ENCODE peak calls at places on chromosomes 4 and X, in nine cellular contexts. L is right lobe of liver, Z is A549, N is breast epithelium, J is pancreas, S is heart left ventricle, C is BE2C, A is K562, W is HepG2. P is an unnamed sample.

GRCh38 chr4:148312996-148313490 is 129.2 kb downstream of the NR3C2 start:
- DNase-seq in Z (no peak), J (no peak), C (no peak), S (no peak), A (no peak), W (no peak), N (no peak), L (no peak), P (no peak)

GRCh38 chr4:183342541-183343533 is 20.6 kb upstream of the CLDN24 start:
- DNase-seq in C (no peak), A (no peak), Z (no peak), L (peak; percentile 36), S (no peak), J (peak; percentile 19), N (no peak), W (no peak), P (no peak)

GRCh38 chr4:169080970-169081369 is 70.9 kb upstream of the CBR4 start:
- DNase-seq in L (peak; percentile 42), S (peak; percentile 50), J (no peak), W (no peak), Z (no peak), C (no peak), N (no peak), A (no peak), P (no peak)

GRCh38 chr4:96786306-96786705 is 946.4 kb downstream of the PDHA2 start:
- DNase-seq in S (no peak), Z (no peak), W (no peak), L (no peak), J (no peak), N (no peak), A (no peak), C (no peak), P (no peak)

GRCh38 chr4:856468-856901 is 30.6 kb upstream of the CPLX1 start:
- DNase-seq in W (no peak), C (no peak), L (no peak), S (no peak), Z (no peak), J (no peak), A (no peak), N (no peak), P (peak; percentile 8)

GRCh38 chrX:119181491-119181890 is 53.9 kb upstream of the KIAA1210 start:
- DNase-seq in W (peak; percentile 12), C (no peak), N (no peak), J (no peak), L (peak; percentile 55), A (no peak), S (no peak), Z (peak; percentile 48), P (peak; percentile 37)

GRCh38 chr4:142778430-142778829 is 67.7 kb downstream of the INPP4B start:
- DNase-seq in S (no peak), A (no peak), Z (no peak), W (no peak), L (no peak), N (no peak), J (no peak), C (no peak), P (no peak)

GRCh38 chr4:185209031-185209851 is at the start of gene SNX25:
- DNase-seq in Z (peak; percentile 78), J (peak; percentile 92), C (peak; percentile 92), N (peak; percentile 77), S (peak; percentile 92), A (peak; percentile 91), L (peak; percentile 94), W (peak; percentile 73), P (peak; percentile 93)

GRCh38 chrX:48890296-48890925 is 7.2 kb downstream of the TIMM17B start:
- DNase-seq in C (no peak), L (no peak), N (no peak), Z (no peak), W (no peak), A (peak; percentile 26), J (peak; percentile 12), S (no peak), P (no peak)

GRCh38 chrX:84187501-84188319 is at the start of gene RPS6KA6:
- DNase-seq in W (no peak), L (peak; percentile 41), Z (peak; percentile 40), J (peak; percentile 22), A (no peak), C (peak; percentile 58), S (peak; percentile 21), N (no peak), P (peak; percentile 51)

GRCh38 chrX:80550722-80551121 is 130.5 kb downstream of the TENT5D start:
- DNase-seq in W (peak; percentile 12), A (peak; percentile 47), L (no peak), S (no peak), N (no peak), C (no peak), Z (peak; percentile 34), J (no peak), P (no peak)

GRCh38 chr4:153765836-153766235 is 6.0 kb upstream of the RNF175 start:
- DNase-seq in L (no peak), Z (no peak), N (no peak), A (peak; percentile 16), J (no peak), W (no peak), S (no peak), C (peak; percentile 79), P (no peak)

GRCh38 chrX:21374163-21374993 is at the start of gene CNKSR2:
- DNase-seq in A (no peak), W (no peak), L (peak; percentile 79), J (peak; percentile 67), Z (peak; percentile 78), S (peak; percentile 47), N (no peak), C (peak; percentile 89), P (peak; percentile 59)

GRCh38 chrX:24347871-24348270 is 12.6 kb upstream of the SUPT20HL1 start:
- DNase-seq in N (no peak), A (peak; percentile 2), J (no peak), C (no peak), L (no peak), S (no peak), W (no peak), Z (no peak), P (no peak)

GRCh38 chrX:103418811-103419210 is 42.5 kb downstream of the BEX3 start:
- DNase-seq in S (no peak), W (no peak), J (no peak), N (no peak), C (no peak), A (no peak), Z (no peak), L (no peak), P (no peak)

GRCh38 chr4:52925531-52925968 is 63.4 kb downstream of the RASL11B start:
- DNase-seq in C (peak; percentile 19), N (no peak), J (no peak), S (no peak), W (no peak), Z (no peak), L (no peak), A (no peak), P (no peak)

GRCh38 chr4:71230258-71230594 is 108.6 kb upstream of the SLC4A4 start:
- DNase-seq in J (no peak), C (no peak), A (no peak), L (peak; percentile 82), S (no peak), N (no peak), Z (no peak), W (no peak), P (peak; percentile 51)

GRCh38 chr4:71229477-71230257 is 109.2 kb upstream of the SLC4A4 start:
- DNase-seq in N (no peak), S (peak; percentile 41), Z (peak; percentile 31), L (peak; percentile 80), C (peak; percentile 19), A (peak; percentile 37), J (peak; percentile 22), W (peak; percentile 5), P (no peak)

GRCh38 chr4:71230613-71231012 is 108.2 kb upstream of the SLC4A4 start:
- DNase-seq in L (no peak), A (no peak), C (no peak), Z (no peak), J (no peak), N (no peak), S (no peak), W (no peak), P (peak; percentile 14)

GRCh38 chr4:71231753-71232420 is 106.9 kb upstream of the SLC4A4 start:
- DNase-seq in J (no peak), C (no peak), Z (no peak), L (no peak), N (no peak), A (no peak), W (no peak), S (no peak), P (no peak)

GRCh38 chr4:71231073-71231752 is 107.6 kb upstream of the SLC4A4 start:
- DNase-seq in J (peak; percentile 78), C (peak; percentile 28), W (no peak), L (peak; percentile 96), N (no peak), Z (no peak), S (peak; percentile 96), A (no peak), P (peak; percentile 86)
- H3K4me3 ChIP-seq in J (peak overlapping the region; percentile 16), C (no peak overlapping the region), W (no peak overlapping the region), L (peak overlapping the region; percentile 22), N (no peak overlapping the region), Z (no peak overlapping the region), S (peak overlapping the region; percentile 14), A (no peak overlapping the region), P (no peak overlapping the region)

GRCh38 chrX:106039920-106040319 is 1.4 kb upstream of the SERPINA7 start:
- DNase-seq in A (no peak), N (no peak), L (peak; percentile 41), C (no peak), W (peak; percentile 52), Z (peak; percentile 7), S (no peak), J (no peak), P (no peak)
- TF ChIP-seq CTCF in A (no peak), N (no peak), L (peak; percentile 62), C (no peak), W (peak; percentile 72), Z (peak; percentile 15), S (peak; percentile 11), J (peak; percentile 50), P (no peak)

GRCh38 chr4:20487446-20487845 is 212.8 kb upstream of the PACRGL start:
- DNase-seq in C (no peak), J (no peak), A (no peak), L (no peak), N (no peak), Z (no peak), W (no peak), S (no peak), P (no peak)
- H3K9me3 ChIP-seq in C (no peaks in the 10 kb centered on the region), J (no peaks in the 10 kb centered on the region), A (no peaks in the 10 kb centered on the region), L (no peaks in the 10 kb centered on the region), N (no peaks in the 10 kb centered on the region), Z (no peaks in the 10 kb centered on the region), W (no peaks in the 10 kb centered on the region), S (no peaks in the 10 kb centered on the region), P (no peaks in the 10 kb centered on the region)

GRCh38 chr4:110139106-110139505 is 59.3 kb downstream of the ELOVL6 start:
- DNase-seq in W (no peak), C (no peak), S (no peak), A (no peak), J (no peak), N (no peak), L (no peak), Z (no peak), P (no peak)
- H3K4me3 ChIP-seq in W (no peak overlapping the region), C (no peak overlapping the region), S (no peak overlapping the region), A (no peak overlapping the region), J (no peak overlapping the region), N (no peak overlapping the region), L (no peak overlapping the region), Z (no peak overlapping the region), P (no peak overlapping the region)